ENCODE peak calls at places on chromosomes 12 and 14, in four cellular contexts. One of them, this sample, is unnamed.

GRCh38 chr12:62683724-62684501 is 217.3 kb downstream of the MON2 start:
- DNase-seq in SJCRH30: no peak
- DNase-seq in D341Med: no peak
- DNase-seq in astrocyte: peak
- DNase-seq in this sample: no peak

GRCh38 chr14:104822821-104823615 is 22.1 kb downstream of the ZBTB42 start:
- DNase-seq in SJCRH30: no peak
- DNase-seq in D341Med: no peak
- DNase-seq in astrocyte: no peak
- DNase-seq in this sample: no peak

GRCh38 chr12:15982471-15982870 is 71.3 kb downstream of the DERA start:
- DNase-seq in SJCRH30: peak
- DNase-seq in D341Med: no peak
- DNase-seq in astrocyte: peak
- DNase-seq in this sample: peak

GRCh38 chr14:26773906-26774593 is 176.2 kb upstream of the NOVA1 start:
- DNase-seq in SJCRH30: no peak
- DNase-seq in D341Med: no peak
- DNase-seq in astrocyte: no peak
- DNase-seq in this sample: no peak

GRCh38 chr12:981176-981828 is 9.7 kb upstream of the ERC1 start:
- DNase-seq in SJCRH30: no peak
- DNase-seq in D341Med: no peak
- DNase-seq in astrocyte: peak
- DNase-seq in this sample: no peak

GRCh38 chr14:21498540-21499526 is 12.3 kb downstream of the METTL3 start:
- DNase-seq in SJCRH30: peak
- DNase-seq in D341Med: peak
- DNase-seq in astrocyte: peak
- DNase-seq in this sample: peak

GRCh38 chr14:68874746-68875155 is 81.9 kb upstream of the ZFP36L1 start:
- DNase-seq in SJCRH30: no peak
- DNase-seq in D341Med: peak
- DNase-seq in astrocyte: no peak
- DNase-seq in this sample: no peak

GRCh38 chr14:50063876-50064420 is 52.4 kb downstream of the VCPKMT start:
- DNase-seq in SJCRH30: no peak
- DNase-seq in D341Med: no peak
- DNase-seq in astrocyte: no peak
- DNase-seq in this sample: no peak

GRCh38 chr14:102234331-102235264 is 70.4 kb downstream of the MOK start:
- DNase-seq in SJCRH30: no peak
- DNase-seq in D341Med: peak
- DNase-seq in astrocyte: no peak
- DNase-seq in this sample: no peak

GRCh38 chr12:40351976-40352375 is 127.2 kb downstream of the LRRK2 start:
- DNase-seq in SJCRH30: no peak
- DNase-seq in D341Med: no peak
- DNase-seq in astrocyte: no peak
- DNase-seq in this sample: no peak

GRCh38 chr12:47207005-47207717 is 127.4 kb upstream of the AMIGO2 start:
- DNase-seq in SJCRH30: no peak
- DNase-seq in D341Med: no peak
- DNase-seq in astrocyte: no peak
- DNase-seq in this sample: no peak

GRCh38 chr14:55936691-55937090 is 181.5 kb upstream of the PELI2 start:
- DNase-seq in SJCRH30: no peak
- DNase-seq in D341Med: no peak
- DNase-seq in astrocyte: peak
- DNase-seq in this sample: no peak

GRCh38 chr12:54164402-54165145 is 24.2 kb downstream of the SMUG1 start:
- DNase-seq in SJCRH30: no peak
- DNase-seq in D341Med: no peak
- DNase-seq in astrocyte: no peak
- DNase-seq in this sample: no peak

GRCh38 chr14:94935901-94936300 is 166.0 kb upstream of the GSC start:
- DNase-seq in SJCRH30: no peak
- DNase-seq in D341Med: peak
- DNase-seq in astrocyte: no peak
- DNase-seq in this sample: no peak

GRCh38 chr12:80648866-80649265 is 58.6 kb upstream of the MYF6 start:
- DNase-seq in SJCRH30: peak
- DNase-seq in D341Med: no peak
- DNase-seq in astrocyte: peak
- DNase-seq in this sample: peak

GRCh38 chr12:98894412-98895085 is 249.5 kb downstream of the APAF1 start:
- DNase-seq in SJCRH30: no peak
- DNase-seq in D341Med: peak
- DNase-seq in astrocyte: no peak
- DNase-seq in this sample: no peak

GRCh38 chr14:69299286-69300035 is 39.5 kb downstream of the GALNT16 start:
- DNase-seq in SJCRH30: no peak
- DNase-seq in D341Med: peak
- DNase-seq in astrocyte: no peak
- DNase-seq in this sample: peak

GRCh38 chr12:11607313-11608081 is 42.0 kb upstream of the ETV6 start:
- DNase-seq in SJCRH30: no peak
- DNase-seq in D341Med: no peak
- DNase-seq in astrocyte: peak
- DNase-seq in this sample: no peak

GRCh38 chr12:119334459-119335170 is at the start of gene CCDC60:
- DNase-seq in SJCRH30: no peak
- DNase-seq in D341Med: peak
- DNase-seq in astrocyte: no peak
- DNase-seq in this sample: no peak

GRCh38 chr12:108821407-108822397 is 35.7 kb downstream of the SSH1 start:
- DNase-seq in SJCRH30: no peak
- DNase-seq in D341Med: no peak
- DNase-seq in astrocyte: peak
- DNase-seq in this sample: peak

GRCh38 chr12:107441906-107442305 is 243.7 kb upstream of the PWP1 start:
- DNase-seq in SJCRH30: no peak
- DNase-seq in D341Med: no peak
- DNase-seq in astrocyte: peak
- DNase-seq in this sample: no peak

GRCh38 chr14:86087377-86087776 is 557.4 kb downstream of the FLRT2 start:
- DNase-seq in SJCRH30: no peak
- DNase-seq in D341Med: no peak
- DNase-seq in astrocyte: no peak
- DNase-seq in this sample: no peak

GRCh38 chr12:113061061-113061694 is 4.6 kb downstream of the DTX1 start:
- DNase-seq in SJCRH30: no peak
- DNase-seq in D341Med: no peak
- DNase-seq in astrocyte: no peak
- DNase-seq in this sample: no peak

GRCh38 chr12:69821441-69822204 is 3.4 kb upstream of the MYRFL start:
- DNase-seq in SJCRH30: peak
- DNase-seq in D341Med: no peak
- DNase-seq in astrocyte: peak
- DNase-seq in this sample: peak

GRCh38 chr12:110744176-110744575 is 1.5 kb upstream of the PPP1CC start:
- DNase-seq in SJCRH30: no peak
- DNase-seq in D341Med: no peak
- DNase-seq in astrocyte: peak
- DNase-seq in this sample: peak

GRCh38 chr14:34629657-34630529 is at the start of gene SNX6:
- DNase-seq in SJCRH30: peak
- DNase-seq in D341Med: peak
- DNase-seq in astrocyte: peak
- DNase-seq in this sample: peak

GRCh38 chr14:23375527-23376251 is 1.2 kb upstream of the CMTM5 start:
- DNase-seq in SJCRH30: no peak
- DNase-seq in D341Med: no peak
- DNase-seq in astrocyte: no peak
- DNase-seq in this sample: no peak

GRCh38 chr12:42326466-42327226 is 679 bp downstream of the PPHLN1 start:
- DNase-seq in SJCRH30: peak
- DNase-seq in D341Med: peak
- DNase-seq in astrocyte: peak
- DNase-seq in this sample: peak

GRCh38 chr12:131860472-131861260 is 32.5 kb downstream of the MMP17 start:
- DNase-seq in SJCRH30: peak
- DNase-seq in D341Med: no peak
- DNase-seq in astrocyte: peak
- DNase-seq in this sample: peak

GRCh38 chr14:104250175-104250574 is 111.8 kb downstream of the KIF26A start:
- DNase-seq in SJCRH30: no peak
- DNase-seq in D341Med: peak
- DNase-seq in astrocyte: no peak
- DNase-seq in this sample: no peak

This sample was measured in HCEC 1CT.